ENCODE peak calls at places on chromosomes 5 and 9, in six cellular contexts. E, K, L, G, Y and H are unnamed samples.

GRCh38 chr5:5014836-5015235 is 125.3 kb upstream of the ADAMTS16 start:
- DNase-seq in G (no peak), Y (no peak), E (no peak), K (peak; percentile 68), L (peak; percentile 2), H (peak; percentile 97)

GRCh38 chr9:134127065-134127580 is 8.8 kb upstream of the WDR5 start:
- DNase-seq in E (no peak), K (no peak), L (no peak), Y (no peak), G (no peak), H (no peak)

GRCh38 chr5:42309865-42310264 is 113.4 kb upstream of the GHR start:
- DNase-seq in L (no peak), Y (no peak), G (no peak), E (no peak), K (peak; percentile 10), H (no peak)

GRCh38 chr5:124655211-124655880 is 91.1 kb downstream of the ZNF608 start:
- DNase-seq in Y (no peak), G (no peak), E (no peak), K (peak; percentile 62), L (peak; percentile 52), H (peak; percentile 80)

GRCh38 chr5:172005708-172006377 is 595 bp downstream of the FBXW11 start:
- DNase-seq in K (no peak), E (peak; percentile 24), L (peak; percentile 20), Y (peak; percentile 26), G (peak; percentile 46), H (no peak)

GRCh38 chr5:55540525-55540924 is 5.8 kb upstream of the PLPP1 start:
- DNase-seq in K (no peak), G (no peak), L (no peak), E (no peak), Y (no peak), H (no peak)

GRCh38 chr5:72695659-72696058 is 120.8 kb upstream of the TNPO1 start:
- DNase-seq in E (no peak), Y (no peak), G (no peak), K (no peak), L (no peak), H (no peak)

GRCh38 chr5:34998058-34998789 is 49.5 kb downstream of the AGXT2 start:
- DNase-seq in L (peak; percentile 73), Y (no peak), E (no peak), G (no peak), K (peak; percentile 97), H (peak; percentile 32)

GRCh38 chr5:102099766-102100331 is 196.2 kb downstream of the SLCO4C1 start:
- DNase-seq in Y (no peak), L (no peak), K (no peak), E (no peak), G (no peak), H (no peak)

GRCh38 chr5:153480401-153480800 is 10.1 kb upstream of the GRIA1 start:
- DNase-seq in Y (no peak), L (peak; percentile 2), G (no peak), E (peak; percentile 76), K (peak; percentile 66), H (no peak)

GRCh38 chr5:157582731-157583580 is 7.4 kb upstream of the ADAM19 start:
- DNase-seq in K (no peak), G (no peak), E (peak; percentile 71), L (no peak), Y (no peak), H (no peak)

GRCh38 chr9:124522121-124523098 is 15.2 kb upstream of the NR5A1 start:
- DNase-seq in Y (no peak), K (no peak), L (no peak), E (no peak), G (no peak), H (no peak)

GRCh38 chr5:151885138-151885908 is 39.3 kb downstream of the GLRA1 start:
- DNase-seq in Y (no peak), K (no peak), L (no peak), E (peak; percentile 37), G (no peak), H (no peak)

GRCh38 chr5:3230941-3231340 is 364.7 kb upstream of the IRX1 start:
- DNase-seq in Y (no peak), G (no peak), E (no peak), K (no peak), L (no peak), H (no peak)

GRCh38 chr9:98086461-98086860 is 29.9 kb downstream of the NANS start:
- DNase-seq in Y (no peak), K (no peak), L (no peak), E (no peak), G (no peak), H (no peak)

GRCh38 chr9:98084396-98084795 is 27.9 kb downstream of the NANS start:
- DNase-seq in G (no peak), E (no peak), L (peak; percentile 55), Y (no peak), K (no peak), H (no peak)

GRCh38 chr9:98085058-98085457 is 28.5 kb downstream of the NANS start:
- DNase-seq in Y (no peak), K (no peak), L (no peak), E (no peak), G (no peak), H (no peak)

GRCh38 chr9:98085955-98086354 is 29.4 kb downstream of the NANS start:
- DNase-seq in Y (no peak), G (no peak), L (peak; percentile 9), E (peak; percentile 28), K (peak; percentile 30), H (no peak)

GRCh38 chr9:98087420-98088354 is 31.2 kb downstream of the NANS start:
- DNase-seq in Y (peak; percentile 39), E (no peak), K (peak; percentile 64), L (peak; percentile 63), G (no peak), H (no peak)
- TF ChIP-seq CTCF in Y (no peak), E (no peak), K (no peak), L (no peak), G (no peak), H (no peak)

GRCh38 chr5:74945561-74946165 is 79.5 kb upstream of the FAM169A start:
- DNase-seq in L (no peak), E (peak; percentile 48), K (peak; percentile 7), Y (no peak), G (no peak), H (no peak)

GRCh38 chr5:74946471-74946870 is 80.3 kb upstream of the FAM169A start:
- DNase-seq in E (no peak), L (no peak), Y (no peak), G (no peak), K (peak; percentile 5), H (no peak)

GRCh38 chr5:74942622-74943286 is 76.6 kb upstream of the FAM169A start:
- DNase-seq in G (no peak), Y (no peak), E (no peak), K (no peak), L (no peak), H (no peak)

GRCh38 chr5:74940782-74941363 is 74.7 kb upstream of the FAM169A start:
- DNase-seq in L (no peak), K (no peak), E (no peak), G (no peak), Y (no peak), H (no peak)

DNA sequence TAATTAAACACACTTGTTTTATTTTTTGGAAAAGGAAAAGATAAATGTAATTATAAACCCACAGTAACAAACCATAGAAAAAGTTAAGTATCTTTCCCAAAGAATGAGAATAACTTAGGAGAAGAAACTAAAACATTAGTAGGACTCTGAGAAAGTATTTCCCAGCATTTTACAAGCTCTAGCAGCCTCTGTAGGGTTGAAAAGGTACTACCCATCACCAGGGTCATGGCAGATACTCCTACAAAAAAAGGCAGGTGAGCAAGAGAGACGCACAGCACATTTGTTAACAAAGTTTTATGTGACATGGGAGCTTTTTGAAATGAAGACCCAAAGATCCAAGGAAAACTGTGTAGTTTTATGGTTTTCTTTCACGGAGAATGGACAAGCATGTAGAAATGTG is 77.7 kb upstream of the FAM169A start:
- DNase-seq in Y (no peak), E (no peak), G (no peak), K (no peak), L (no peak), H (no peak)
- TF ChIP-seq CTCF in Y (peak; percentile 6), E (peak; percentile 6), G (no peak), K (peak; percentile 8), L (no peak), H (peak; percentile 33)

GRCh38 chr5:21810737-21811316 is 1042.3 kb downstream of the CDH12 start:
- DNase-seq in E (peak; percentile 3), Y (no peak), L (peak; percentile 24), K (peak; percentile 44), G (no peak), H (no peak)
- TF ChIP-seq CTCF in E (peak; percentile 13), Y (peak; percentile 43), L (peak; percentile 35), K (peak; percentile 45), G (no peak), H (peak; percentile 27)

GRCh38 chr9:27866741-27867140 is 293.5 kb upstream of the C9orf72 start:
- DNase-seq in Y (no peak), K (no peak), L (no peak), G (no peak), E (no peak), H (no peak)
- TF ChIP-seq CTCF in Y (no peak), K (no peak), L (no peak), G (no peak), E (no peak), H (no peak)

DNA sequence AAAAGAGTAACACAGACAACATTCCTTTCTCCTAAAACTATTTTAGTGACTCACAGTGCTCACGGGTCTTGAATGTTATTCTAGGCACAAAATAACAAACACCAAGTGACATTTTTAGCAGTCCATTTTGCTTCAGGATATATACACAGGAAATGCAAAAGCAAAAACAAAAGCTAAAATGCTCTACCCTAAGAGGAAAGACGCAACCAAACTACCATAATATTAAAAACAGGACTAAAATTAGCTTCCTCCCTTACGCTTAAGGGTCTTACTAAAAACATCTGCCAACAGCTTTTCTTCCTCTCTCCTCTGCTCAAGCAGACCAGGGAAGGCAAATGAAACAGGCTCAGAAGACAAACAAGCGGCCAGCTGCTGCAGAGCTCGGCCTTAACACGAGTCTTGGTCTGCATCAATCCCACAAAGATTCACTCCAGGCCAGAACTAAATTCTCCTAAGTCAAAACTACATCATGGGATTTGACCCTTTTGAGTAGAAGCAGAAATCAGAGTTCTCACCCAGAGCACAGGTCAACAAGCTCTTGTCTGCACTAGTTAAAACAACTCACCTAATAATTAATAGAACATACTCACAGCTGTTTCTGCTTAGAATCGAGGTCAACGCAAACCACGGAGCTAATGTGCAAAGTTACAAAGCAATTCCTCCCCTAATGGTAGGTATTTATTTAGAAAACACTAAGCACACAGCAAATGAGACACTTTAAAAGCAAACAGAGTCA is 62.3 kb downstream of the RAPGEF1 start:
- DNase-seq in G (no peak), K (peak; percentile 77), E (peak; percentile 83), L (peak; percentile 71), Y (no peak), H (no peak)
- TF ChIP-seq CTCF in G (no peak), K (no peak), E (no peak), L (no peak), Y (no peak), H (no peak)

DNA sequence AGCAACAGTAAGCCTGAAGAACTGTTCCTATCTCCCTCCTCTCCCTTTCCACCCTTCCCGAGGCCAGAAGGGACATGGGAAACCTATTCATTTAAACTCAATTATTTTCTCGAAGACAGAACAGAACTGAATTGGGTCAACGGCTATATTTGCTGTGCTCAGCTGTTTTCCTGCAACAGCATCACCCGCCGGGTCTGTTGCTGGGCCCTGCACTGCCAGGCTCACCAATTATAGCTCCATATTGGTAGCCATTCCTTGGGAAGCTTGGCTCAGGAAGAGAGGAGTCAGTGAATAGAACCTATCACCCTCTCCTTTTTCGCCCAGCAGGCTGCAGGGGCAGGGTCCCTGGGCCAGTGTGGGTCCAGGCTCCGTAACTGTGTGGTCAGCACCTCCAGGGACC is 78.8 kb downstream of the DAB2IP start:
- DNase-seq in K (no peak), E (no peak), G (no peak), L (no peak), Y (no peak), H (no peak)
- TF ChIP-seq CTCF in K (no peak), E (no peak), G (no peak), L (no peak), Y (no peak), H (no peak)